ENCODE peak calls at places on chromosomes 6 and 20, in eight cellular contexts. One of them, this sample, is unnamed.

GRCh38 chr6:106997392-106998257 is 23.1 kb upstream of the CD24 start:
- DNase-seq in HCT116: peak; percentile 47
- DNase-seq in GM23338: peak; percentile 87
- DNase-seq in GM12878: peak; percentile 12
- DNase-seq in endothelial cell of umbilical vein: peak; percentile 47
- DNase-seq in HepG2: peak; percentile 74
- DNase-seq in H1: peak; percentile 86
- DNase-seq in K562: peak; percentile 74
- DNase-seq in this sample: peak; percentile 45

GRCh38 chr6:134235937-134236751 is 81.8 kb downstream of the SGK1 start:
- DNase-seq in HCT116: no peak
- DNase-seq in GM23338: no peak
- DNase-seq in GM12878: peak; percentile 77
- DNase-seq in endothelial cell of umbilical vein: peak; percentile 67
- DNase-seq in HepG2: no peak
- DNase-seq in H1: no peak
- DNase-seq in K562: no peak
- DNase-seq in this sample: no peak

GRCh38 chr6:121645100-121645745 is 209.8 kb downstream of the GJA1 start:
- DNase-seq in HCT116: no peak
- DNase-seq in GM23338: no peak
- DNase-seq in GM12878: no peak
- DNase-seq in endothelial cell of umbilical vein: no peak
- DNase-seq in HepG2: no peak
- DNase-seq in H1: no peak
- DNase-seq in K562: no peak
- DNase-seq in this sample: no peak

GRCh38 chr6:32047855-32048766 is 9.9 kb downstream of the CYP21A2 start:
- DNase-seq in HCT116: peak; percentile 34
- DNase-seq in GM23338: peak; percentile 92
- DNase-seq in GM12878: no peak
- DNase-seq in endothelial cell of umbilical vein: peak; percentile 39
- DNase-seq in HepG2: peak; percentile 84
- DNase-seq in H1: peak; percentile 97
- DNase-seq in K562: peak; percentile 89
- DNase-seq in this sample: no peak

GRCh38 chr6:106119526-106119925 is 33.4 kb downstream of the PRDM1 start:
- DNase-seq in HCT116: no peak
- DNase-seq in GM23338: no peak
- DNase-seq in GM12878: no peak
- DNase-seq in endothelial cell of umbilical vein: no peak
- DNase-seq in HepG2: no peak
- DNase-seq in H1: no peak
- DNase-seq in K562: no peak
- DNase-seq in this sample: no peak

GRCh38 chr6:129236110-129236509 is 353.2 kb downstream of the LAMA2 start:
- DNase-seq in HCT116: no peak
- DNase-seq in GM23338: no peak
- DNase-seq in GM12878: no peak
- DNase-seq in endothelial cell of umbilical vein: no peak
- DNase-seq in HepG2: no peak
- DNase-seq in H1: no peak
- DNase-seq in K562: no peak
- DNase-seq in this sample: no peak

GRCh38 chr6:121437861-121438651 is 2.6 kb downstream of the GJA1 start:
- DNase-seq in HCT116: no peak
- DNase-seq in GM23338: peak; percentile 95
- DNase-seq in GM12878: no peak
- DNase-seq in endothelial cell of umbilical vein: peak; percentile 74
- DNase-seq in HepG2: no peak
- DNase-seq in H1: no peak
- DNase-seq in K562: no peak
- DNase-seq in this sample: no peak

GRCh38 chr6:41824571-41825569 is 37.4 kb downstream of the TOMM6 start:
- DNase-seq in HCT116: no peak
- DNase-seq in GM23338: no peak
- DNase-seq in GM12878: no peak
- DNase-seq in endothelial cell of umbilical vein: peak; percentile 95
- DNase-seq in HepG2: no peak
- DNase-seq in H1: no peak
- DNase-seq in K562: no peak
- DNase-seq in this sample: no peak

GRCh38 chr6:129314575-129314974 is 395.4 kb downstream of the ARHGAP18 start:
- DNase-seq in HCT116: no peak
- DNase-seq in GM23338: no peak
- DNase-seq in GM12878: no peak
- DNase-seq in endothelial cell of umbilical vein: no peak
- DNase-seq in HepG2: no peak
- DNase-seq in H1: no peak
- DNase-seq in K562: no peak
- DNase-seq in this sample: no peak

GRCh38 chr6:124943658-124944057 is 18.6 kb upstream of the RNF217 start:
- DNase-seq in HCT116: no peak
- DNase-seq in GM23338: no peak
- DNase-seq in GM12878: no peak
- DNase-seq in endothelial cell of umbilical vein: no peak
- DNase-seq in HepG2: no peak
- DNase-seq in H1: no peak
- DNase-seq in K562: no peak
- DNase-seq in this sample: no peak

GRCh38 chr6:64589961-64590360 is 954.4 kb downstream of the PHF3 start:
- DNase-seq in HCT116: no peak
- DNase-seq in GM23338: no peak
- DNase-seq in GM12878: no peak
- DNase-seq in endothelial cell of umbilical vein: no peak
- DNase-seq in HepG2: no peak
- DNase-seq in H1: no peak
- DNase-seq in K562: no peak
- DNase-seq in this sample: no peak

GRCh38 chr6:113969888-113970807 is 800 bp downstream of the HDAC2 start:
- DNase-seq in HCT116: no peak
- DNase-seq in GM23338: peak; percentile 73
- DNase-seq in GM12878: no peak
- DNase-seq in endothelial cell of umbilical vein: peak; percentile 71
- DNase-seq in HepG2: peak; percentile 48
- DNase-seq in H1: peak; percentile 64
- DNase-seq in K562: peak; percentile 62
- DNase-seq in this sample: no peak

GRCh38 chr6:89242574-89243330 is 25.6 kb upstream of the GABRR1 start:
- DNase-seq in HCT116: peak; percentile 59
- DNase-seq in GM23338: peak; percentile 57
- DNase-seq in GM12878: no peak
- DNase-seq in endothelial cell of umbilical vein: peak; percentile 60
- DNase-seq in HepG2: peak; percentile 44
- DNase-seq in H1: no peak
- DNase-seq in K562: no peak
- DNase-seq in this sample: peak; percentile 93

GRCh38 chr6:169398342-169399105 is 144.9 kb upstream of the THBS2 start:
- DNase-seq in HCT116: no peak
- DNase-seq in GM23338: no peak
- DNase-seq in GM12878: no peak
- DNase-seq in endothelial cell of umbilical vein: no peak
- DNase-seq in HepG2: no peak
- DNase-seq in H1: no peak
- DNase-seq in K562: no peak
- DNase-seq in this sample: no peak

GRCh38 chr6:157555795-157556645 is 175.0 kb downstream of the ZDHHC14 start:
- DNase-seq in HCT116: no peak
- DNase-seq in GM23338: no peak
- DNase-seq in GM12878: no peak
- DNase-seq in endothelial cell of umbilical vein: no peak
- DNase-seq in HepG2: no peak
- DNase-seq in H1: peak; percentile 45
- DNase-seq in K562: no peak
- DNase-seq in this sample: no peak

GRCh38 chr6:27809939-27810767 is 102.0 kb downstream of the OR2B2 start:
- DNase-seq in HCT116: peak; percentile 97
- DNase-seq in GM23338: peak; percentile 94
- DNase-seq in GM12878: peak; percentile 98
- DNase-seq in endothelial cell of umbilical vein: peak; percentile 99
- DNase-seq in HepG2: peak; percentile 98
- DNase-seq in H1: peak; percentile 78
- DNase-seq in K562: peak; percentile 70
- DNase-seq in this sample: peak; percentile 99

GRCh38 chr6:141598487-141598886 is 534.2 kb upstream of the GJE1 start:
- DNase-seq in HCT116: no peak
- DNase-seq in GM23338: no peak
- DNase-seq in GM12878: no peak
- DNase-seq in endothelial cell of umbilical vein: peak; percentile 44
- DNase-seq in HepG2: no peak
- DNase-seq in H1: no peak
- DNase-seq in K562: no peak
- DNase-seq in this sample: no peak

GRCh38 chr6:105507811-105508210 is 104.9 kb upstream of the PREP start:
- DNase-seq in HCT116: no peak
- DNase-seq in GM23338: no peak
- DNase-seq in GM12878: no peak
- DNase-seq in endothelial cell of umbilical vein: no peak
- DNase-seq in HepG2: no peak
- DNase-seq in H1: no peak
- DNase-seq in K562: no peak
- DNase-seq in this sample: no peak

GRCh38 chr6:135291288-135292116 is 110.4 kb downstream of the MYB start:
- DNase-seq in HCT116: peak; percentile 12
- DNase-seq in GM23338: no peak
- DNase-seq in GM12878: no peak
- DNase-seq in endothelial cell of umbilical vein: peak; percentile 73
- DNase-seq in HepG2: peak; percentile 11
- DNase-seq in H1: no peak
- DNase-seq in K562: peak; percentile 54
- DNase-seq in this sample: no peak

DNA sequence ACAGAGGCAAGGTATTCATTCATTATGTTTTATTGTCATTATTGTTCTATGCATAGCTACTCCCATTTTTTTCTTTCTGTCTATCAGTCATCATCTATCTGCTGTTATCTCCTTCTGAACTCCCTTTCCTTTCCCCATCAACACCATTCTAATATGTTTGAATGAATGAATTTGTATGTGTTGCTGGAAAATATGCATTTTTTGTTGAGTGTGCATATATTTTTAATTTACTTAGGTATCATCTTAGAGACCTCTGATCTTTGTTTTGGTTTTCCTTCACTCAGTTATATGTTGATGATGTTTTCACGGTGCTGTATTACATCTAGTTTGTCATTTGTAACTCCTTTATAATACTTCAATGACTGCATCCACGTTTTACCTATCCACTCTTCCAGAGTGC is 12.1 kb upstream of the PRL start:
- DNase-seq in HCT116: no peak
- DNase-seq in GM23338: no peak
- DNase-seq in GM12878: no peak
- DNase-seq in endothelial cell of umbilical vein: no peak
- DNase-seq in HepG2: no peak
- DNase-seq in H1: no peak
- DNase-seq in K562: no peak
- DNase-seq in this sample: no peak
- TF ChIP-seq POLR2AphosphoS5 in HCT116: no peak
- TF ChIP-seq POLR2AphosphoS5 in GM23338: no peak
- TF ChIP-seq POLR2AphosphoS5 in GM12878: no peak
- TF ChIP-seq POLR2AphosphoS5 in endothelial cell of umbilical vein: no peak
- TF ChIP-seq POLR2AphosphoS5 in HepG2: no peak
- TF ChIP-seq POLR2AphosphoS5 in H1: no peak
- TF ChIP-seq POLR2AphosphoS5 in K562: no peak
- TF ChIP-seq POLR2AphosphoS5 in this sample: no peak

DNA sequence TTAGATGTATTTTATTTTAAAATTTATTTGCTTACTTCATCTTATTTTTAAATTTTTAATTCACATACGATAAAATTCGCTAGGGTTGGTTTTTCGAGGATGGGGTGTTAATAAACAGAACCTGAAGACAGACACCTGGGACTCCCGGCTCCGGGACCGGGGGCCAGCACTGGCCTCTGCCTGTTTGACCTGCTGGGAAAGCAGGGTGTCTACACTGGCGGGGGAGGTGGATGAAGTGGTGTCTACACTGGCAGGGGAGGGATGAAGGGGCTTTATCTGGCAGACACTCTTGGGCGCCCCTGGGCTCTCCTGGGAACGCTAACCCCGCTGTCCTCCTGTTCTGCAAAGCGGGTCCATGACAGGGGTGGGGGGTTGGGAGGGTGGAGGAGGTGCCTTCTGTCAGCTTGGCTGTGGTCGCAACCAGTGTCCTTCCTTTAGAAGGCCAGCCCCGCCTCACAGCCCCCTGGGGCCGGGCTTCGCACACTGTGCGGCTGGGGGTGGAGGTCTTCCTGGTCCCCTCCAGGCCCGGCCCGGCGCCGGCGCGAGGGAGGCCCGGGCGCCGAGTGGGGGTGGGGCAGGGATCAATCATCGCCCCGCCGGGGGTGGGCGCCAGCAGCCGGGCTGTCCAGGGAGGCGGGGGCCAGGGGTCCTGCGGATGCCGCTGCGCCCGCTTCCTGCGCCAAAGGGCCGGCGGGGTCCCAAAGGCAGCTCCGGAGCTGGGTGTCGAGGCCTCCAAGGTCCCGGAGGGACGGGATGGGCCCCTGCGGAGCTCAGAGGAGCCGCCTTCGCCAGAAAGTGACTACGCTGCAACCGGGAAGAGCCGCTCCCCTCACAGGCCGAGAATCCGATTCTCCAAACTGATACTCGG is 1.8 kb downstream of the GATA5 start:
- DNase-seq in HCT116: no peak
- DNase-seq in GM23338: peak; percentile 60
- DNase-seq in GM12878: no peak
- DNase-seq in endothelial cell of umbilical vein: no peak
- DNase-seq in HepG2: no peak
- DNase-seq in H1: peak; percentile 80
- DNase-seq in K562: no peak
- DNase-seq in this sample: no peak
- TF ChIP-seq EZH2 in HCT116: no peak
- TF ChIP-seq EZH2 in GM23338: no peak
- TF ChIP-seq EZH2 in GM12878: no peak
- TF ChIP-seq EZH2 in endothelial cell of umbilical vein: peak; percentile 11
- TF ChIP-seq EZH2 in HepG2: no peak
- TF ChIP-seq EZH2 in H1: no peak
- TF ChIP-seq EZH2 in K562: no peak
- TF ChIP-seq EZH2 in this sample: no peak

DNA sequence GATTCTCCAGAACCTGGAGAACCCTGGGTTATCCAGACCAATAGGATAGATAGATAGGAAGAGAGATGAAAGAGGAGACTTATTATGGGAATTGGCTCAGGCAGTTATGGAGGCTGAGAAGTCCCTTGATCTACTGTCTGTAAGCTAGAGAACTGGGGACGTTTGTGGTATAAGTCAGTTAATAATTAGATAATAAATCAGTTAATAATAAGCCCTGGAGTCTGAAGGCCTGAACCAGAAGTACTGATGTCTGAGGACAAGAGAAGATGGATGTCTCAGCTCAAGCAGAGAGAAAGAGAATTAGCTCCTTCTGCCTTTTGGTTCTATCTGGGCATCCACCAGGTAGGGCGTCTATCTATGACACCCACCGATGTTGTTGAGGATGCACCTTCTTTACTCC is 72.9 kb upstream of the SLC22A23 start:
- DNase-seq in HCT116: no peak
- DNase-seq in GM23338: no peak
- DNase-seq in GM12878: no peak
- DNase-seq in endothelial cell of umbilical vein: no peak
- DNase-seq in HepG2: no peak
- DNase-seq in H1: no peak
- DNase-seq in K562: no peak
- DNase-seq in this sample: no peak
- H3K36me3 ChIP-seq in HCT116: no peaks in the 10 kb centered on the region
- H3K36me3 ChIP-seq in GM23338: no peaks in the 10 kb centered on the region
- H3K36me3 ChIP-seq in GM12878: no peaks in the 10 kb centered on the region
- H3K36me3 ChIP-seq in endothelial cell of umbilical vein: no peaks in the 10 kb centered on the region
- H3K36me3 ChIP-seq in HepG2: no peaks in the 10 kb centered on the region
- H3K36me3 ChIP-seq in H1: no peaks in the 10 kb centered on the region
- H3K36me3 ChIP-seq in K562: no peaks in the 10 kb centered on the region
- H3K36me3 ChIP-seq in this sample: no peaks in the 10 kb centered on the region

GRCh38 chr6:37971711-37972410 is 152.3 kb downstream of the ZFAND3 start:
- DNase-seq in HCT116: no peak
- DNase-seq in GM23338: no peak
- DNase-seq in GM12878: no peak
- DNase-seq in endothelial cell of umbilical vein: no peak
- DNase-seq in HepG2: no peak
- DNase-seq in H1: no peak
- DNase-seq in K562: no peak
- DNase-seq in this sample: peak; percentile 76
- TF ChIP-seq POLR2AphosphoS5 in HCT116: no peak
- TF ChIP-seq POLR2AphosphoS5 in GM23338: no peak
- TF ChIP-seq POLR2AphosphoS5 in GM12878: no peak
- TF ChIP-seq POLR2AphosphoS5 in endothelial cell of umbilical vein: no peak
- TF ChIP-seq POLR2AphosphoS5 in HepG2: no peak
- TF ChIP-seq POLR2AphosphoS5 in H1: no peak
- TF ChIP-seq POLR2AphosphoS5 in K562: no peak
- TF ChIP-seq POLR2AphosphoS5 in this sample: peak; percentile 36